ENCODE peak calls at places on chromosomes 1 and 21, in eight cellular contexts. One of them, this sample, is unnamed. For H3K27me3, the result is how much of the 10 kb centered on the place peaks cover.

GRCh38 chr1:7956218-7957032 is 5.1 kb upstream of the PARK7 start:
- DNase-seq in upper lobe of left lung: no peak
- DNase-seq in MM.1S: no peak
- DNase-seq in Karpas-422: no peak
- DNase-seq in GM23338: no peak
- DNase-seq in A673: no peak
- DNase-seq in ovary: no peak
- DNase-seq in right lobe of liver: no peak
- DNase-seq in this sample: no peak

GRCh38 chr1:115040501-115040900 is 10.9 kb downstream of the TSHB start:
- DNase-seq in upper lobe of left lung: no peak
- DNase-seq in MM.1S: no peak
- DNase-seq in Karpas-422: no peak
- DNase-seq in GM23338: peak
- DNase-seq in A673: no peak
- DNase-seq in ovary: no peak
- DNase-seq in right lobe of liver: no peak
- DNase-seq in this sample: no peak

GRCh38 chr1:243343970-243344749 is 88.3 kb downstream of the SDCCAG8 start:
- DNase-seq in upper lobe of left lung: no peak
- DNase-seq in MM.1S: peak
- DNase-seq in Karpas-422: peak
- DNase-seq in GM23338: peak
- DNase-seq in A673: peak
- DNase-seq in ovary: no peak
- DNase-seq in right lobe of liver: no peak
- DNase-seq in this sample: peak

GRCh38 chr1:14977338-14977931 is 176.1 kb upstream of the TMEM51 start:
- DNase-seq in upper lobe of left lung: no peak
- DNase-seq in MM.1S: no peak
- DNase-seq in Karpas-422: no peak
- DNase-seq in GM23338: no peak
- DNase-seq in A673: no peak
- DNase-seq in ovary: no peak
- DNase-seq in right lobe of liver: no peak
- DNase-seq in this sample: no peak

GRCh38 chr1:100448371-100448770 is 89.6 kb upstream of the GPR88 start:
- DNase-seq in upper lobe of left lung: no peak
- DNase-seq in MM.1S: no peak
- DNase-seq in Karpas-422: no peak
- DNase-seq in GM23338: no peak
- DNase-seq in A673: no peak
- DNase-seq in ovary: no peak
- DNase-seq in right lobe of liver: peak
- DNase-seq in this sample: no peak

GRCh38 chr1:48793863-48794262 is 17.2 kb upstream of the BEND5 start:
- DNase-seq in upper lobe of left lung: no peak
- DNase-seq in MM.1S: peak
- DNase-seq in Karpas-422: peak
- DNase-seq in GM23338: peak
- DNase-seq in A673: no peak
- DNase-seq in ovary: no peak
- DNase-seq in right lobe of liver: no peak
- DNase-seq in this sample: no peak

GRCh38 chr1:167344112-167344511 is 123.4 kb downstream of the POU2F1 start:
- DNase-seq in upper lobe of left lung: no peak
- DNase-seq in MM.1S: no peak
- DNase-seq in Karpas-422: no peak
- DNase-seq in GM23338: no peak
- DNase-seq in A673: no peak
- DNase-seq in ovary: no peak
- DNase-seq in right lobe of liver: no peak
- DNase-seq in this sample: no peak

GRCh38 chr1:15616704-15617172 is 520 bp upstream of the DDI2 start:
- DNase-seq in upper lobe of left lung: no peak
- DNase-seq in MM.1S: no peak
- DNase-seq in Karpas-422: no peak
- DNase-seq in GM23338: peak
- DNase-seq in A673: no peak
- DNase-seq in ovary: peak
- DNase-seq in right lobe of liver: no peak
- DNase-seq in this sample: no peak

GRCh38 chr1:171780583-171781166 is 785 bp upstream of the METTL13 start:
- DNase-seq in upper lobe of left lung: no peak
- DNase-seq in MM.1S: peak
- DNase-seq in Karpas-422: no peak
- DNase-seq in GM23338: no peak
- DNase-seq in A673: no peak
- DNase-seq in ovary: no peak
- DNase-seq in right lobe of liver: no peak
- DNase-seq in this sample: no peak

GRCh38 chr1:64282353-64282752 is 78.9 kb downstream of the UBE2U start:
- DNase-seq in upper lobe of left lung: no peak
- DNase-seq in MM.1S: no peak
- DNase-seq in Karpas-422: no peak
- DNase-seq in GM23338: no peak
- DNase-seq in A673: peak
- DNase-seq in ovary: no peak
- DNase-seq in right lobe of liver: no peak
- DNase-seq in this sample: no peak

GRCh38 chr1:218547901-218548730 is 203.0 kb downstream of the TGFB2 start:
- DNase-seq in upper lobe of left lung: no peak
- DNase-seq in MM.1S: no peak
- DNase-seq in Karpas-422: no peak
- DNase-seq in GM23338: no peak
- DNase-seq in A673: no peak
- DNase-seq in ovary: no peak
- DNase-seq in right lobe of liver: no peak
- DNase-seq in this sample: no peak

GRCh38 chr1:201399352-201400126 is 415 bp upstream of the LAD1 start:
- DNase-seq in upper lobe of left lung: peak
- DNase-seq in MM.1S: no peak
- DNase-seq in Karpas-422: no peak
- DNase-seq in GM23338: peak
- DNase-seq in A673: no peak
- DNase-seq in ovary: no peak
- DNase-seq in right lobe of liver: peak
- DNase-seq in this sample: no peak

GRCh38 chr1:106755682-106756406 is 300.6 kb upstream of the PRMT6 start:
- DNase-seq in upper lobe of left lung: no peak
- DNase-seq in MM.1S: no peak
- DNase-seq in Karpas-422: no peak
- DNase-seq in GM23338: no peak
- DNase-seq in A673: no peak
- DNase-seq in ovary: no peak
- DNase-seq in right lobe of liver: no peak
- DNase-seq in this sample: no peak

GRCh38 chr1:3821004-3821933 is 25.0 kb upstream of the LRRC47 start:
- DNase-seq in upper lobe of left lung: no peak
- DNase-seq in MM.1S: no peak
- DNase-seq in Karpas-422: no peak
- DNase-seq in GM23338: no peak
- DNase-seq in A673: peak
- DNase-seq in ovary: no peak
- DNase-seq in right lobe of liver: peak
- DNase-seq in this sample: no peak

GRCh38 chr1:84259376-84259775 is 42.1 kb upstream of the SAMD13 start:
- DNase-seq in upper lobe of left lung: no peak
- DNase-seq in MM.1S: no peak
- DNase-seq in Karpas-422: peak
- DNase-seq in GM23338: no peak
- DNase-seq in A673: peak
- DNase-seq in ovary: no peak
- DNase-seq in right lobe of liver: no peak
- DNase-seq in this sample: no peak

GRCh38 chr1:10791117-10791951 is 5.1 kb downstream of the CASZ1 start:
- DNase-seq in upper lobe of left lung: no peak
- DNase-seq in MM.1S: no peak
- DNase-seq in Karpas-422: no peak
- DNase-seq in GM23338: no peak
- DNase-seq in A673: no peak
- DNase-seq in ovary: no peak
- DNase-seq in right lobe of liver: no peak
- DNase-seq in this sample: no peak

GRCh38 chr1:10795305-10796021 is 983 bp downstream of the CASZ1 start:
- DNase-seq in upper lobe of left lung: peak
- DNase-seq in MM.1S: no peak
- DNase-seq in Karpas-422: no peak
- DNase-seq in GM23338: peak
- DNase-seq in A673: peak
- DNase-seq in ovary: no peak
- DNase-seq in right lobe of liver: peak
- DNase-seq in this sample: peak

GRCh38 chr1:10794724-10795304 is 1.6 kb downstream of the CASZ1 start:
- DNase-seq in upper lobe of left lung: no peak
- DNase-seq in MM.1S: no peak
- DNase-seq in Karpas-422: no peak
- DNase-seq in GM23338: peak
- DNase-seq in A673: peak
- DNase-seq in ovary: no peak
- DNase-seq in right lobe of liver: peak
- DNase-seq in this sample: no peak

GRCh38 chr1:10790155-10790707 is 6.2 kb downstream of the CASZ1 start:
- DNase-seq in upper lobe of left lung: no peak
- DNase-seq in MM.1S: no peak
- DNase-seq in Karpas-422: no peak
- DNase-seq in GM23338: no peak
- DNase-seq in A673: no peak
- DNase-seq in ovary: no peak
- DNase-seq in right lobe of liver: no peak
- DNase-seq in this sample: no peak

DNA sequence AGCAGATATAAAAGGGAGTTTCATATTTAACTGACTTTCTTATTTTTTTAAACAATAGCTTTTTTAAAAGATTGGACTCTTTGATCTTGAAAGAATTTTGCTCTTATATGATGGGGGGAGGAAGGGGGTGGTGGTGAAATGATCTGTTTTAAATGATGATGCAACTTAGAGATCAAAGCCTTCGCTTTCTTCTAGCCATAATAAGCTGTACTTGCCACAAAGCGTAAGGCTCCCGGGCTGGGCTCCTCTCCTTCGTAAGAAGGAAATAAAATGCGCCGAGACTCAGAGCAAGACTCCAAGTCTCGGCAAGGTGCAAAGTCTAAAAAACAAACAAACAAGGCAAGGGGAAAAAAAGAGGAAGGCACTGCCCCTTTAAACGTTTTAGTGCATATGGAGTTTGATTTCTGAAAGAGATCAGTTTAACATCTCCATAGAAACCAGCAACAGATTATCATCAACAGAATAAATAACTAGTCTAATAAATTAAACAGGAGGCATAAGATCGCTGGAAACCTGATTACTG is 3.3 kb downstream of the CASZ1 start:
- DNase-seq in upper lobe of left lung: no peak
- DNase-seq in MM.1S: no peak
- DNase-seq in Karpas-422: no peak
- DNase-seq in GM23338: peak
- DNase-seq in A673: peak
- DNase-seq in ovary: no peak
- DNase-seq in right lobe of liver: no peak
- DNase-seq in this sample: no peak
- H3K27me3 ChIP-seq in upper lobe of left lung: under half
- H3K27me3 ChIP-seq in MM.1S: half or more
- H3K27me3 ChIP-seq in Karpas-422: under half
- H3K27me3 ChIP-seq in GM23338: half or more
- H3K27me3 ChIP-seq in A673: under half
- H3K27me3 ChIP-seq in ovary: under half
- H3K27me3 ChIP-seq in right lobe of liver: under half
- H3K27me3 ChIP-seq in this sample: under half

GRCh38 chr1:9058465-9058864 is 11.0 kb downstream of the SLC2A5 start:
- DNase-seq in upper lobe of left lung: no peak
- DNase-seq in MM.1S: no peak
- DNase-seq in Karpas-422: no peak
- DNase-seq in GM23338: no peak
- DNase-seq in A673: no peak
- DNase-seq in ovary: no peak
- DNase-seq in right lobe of liver: no peak
- DNase-seq in this sample: no peak

GRCh38 chr1:9059944-9060744 is 9.3 kb downstream of the SLC2A5 start:
- DNase-seq in upper lobe of left lung: no peak
- DNase-seq in MM.1S: no peak
- DNase-seq in Karpas-422: no peak
- DNase-seq in GM23338: no peak
- DNase-seq in A673: no peak
- DNase-seq in ovary: no peak
- DNase-seq in right lobe of liver: no peak
- DNase-seq in this sample: no peak

GRCh38 chr1:9061949-9062555 is 7.4 kb downstream of the SLC2A5 start:
- DNase-seq in upper lobe of left lung: no peak
- DNase-seq in MM.1S: no peak
- DNase-seq in Karpas-422: no peak
- DNase-seq in GM23338: no peak
- DNase-seq in A673: no peak
- DNase-seq in ovary: no peak
- DNase-seq in right lobe of liver: no peak
- DNase-seq in this sample: no peak

GRCh38 chr1:9062846-9063245 is 6.6 kb downstream of the SLC2A5 start:
- DNase-seq in upper lobe of left lung: no peak
- DNase-seq in MM.1S: no peak
- DNase-seq in Karpas-422: peak
- DNase-seq in GM23338: no peak
- DNase-seq in A673: no peak
- DNase-seq in ovary: no peak
- DNase-seq in right lobe of liver: no peak
- DNase-seq in this sample: no peak

GRCh38 chr1:9061252-9061948 is 8.0 kb downstream of the SLC2A5 start:
- DNase-seq in upper lobe of left lung: peak
- DNase-seq in MM.1S: no peak
- DNase-seq in Karpas-422: peak
- DNase-seq in GM23338: no peak
- DNase-seq in A673: no peak
- DNase-seq in ovary: no peak
- DNase-seq in right lobe of liver: no peak
- DNase-seq in this sample: no peak
- H3K27ac ChIP-seq in upper lobe of left lung: peak
- H3K27ac ChIP-seq in MM.1S: no peak
- H3K27ac ChIP-seq in Karpas-422: no peak
- H3K27ac ChIP-seq in GM23338: no peak
- H3K27ac ChIP-seq in A673: no peak
- H3K27ac ChIP-seq in ovary: no peak
- H3K27ac ChIP-seq in right lobe of liver: no peak
- H3K27ac ChIP-seq in this sample: no peak

DNA sequence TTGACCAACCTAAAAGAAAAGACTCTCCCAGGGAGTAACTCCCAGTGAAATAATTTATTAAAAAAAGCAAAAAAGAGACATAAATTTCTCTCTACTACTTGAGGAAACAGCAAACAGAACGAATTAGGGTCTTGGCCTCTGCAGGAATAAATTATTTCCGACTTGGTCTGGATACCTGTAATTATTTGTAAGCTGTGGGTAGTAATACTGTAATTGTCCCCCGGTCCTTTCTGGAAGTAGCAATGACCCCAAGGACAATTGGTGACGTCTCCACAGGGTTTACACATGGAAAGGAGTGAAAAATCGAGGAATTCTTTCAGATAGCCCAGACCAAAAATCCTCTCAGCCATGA is 3.7 kb upstream of the SIM2 start:
- DNase-seq in upper lobe of left lung: no peak
- DNase-seq in MM.1S: no peak
- DNase-seq in Karpas-422: no peak
- DNase-seq in GM23338: no peak
- DNase-seq in A673: no peak
- DNase-seq in ovary: no peak
- DNase-seq in right lobe of liver: no peak
- DNase-seq in this sample: no peak
- H3K27me3 ChIP-seq in upper lobe of left lung: under half
- H3K27me3 ChIP-seq in MM.1S: half or more
- H3K27me3 ChIP-seq in Karpas-422: under half
- H3K27me3 ChIP-seq in GM23338: half or more
- H3K27me3 ChIP-seq in A673: under half
- H3K27me3 ChIP-seq in ovary: under half
- H3K27me3 ChIP-seq in right lobe of liver: half or more
- H3K27me3 ChIP-seq in this sample: half or more

GRCh38 chr1:183267646-183268431 is 81.8 kb downstream of the LAMC2 start:
- DNase-seq in upper lobe of left lung: no peak
- DNase-seq in MM.1S: no peak
- DNase-seq in Karpas-422: no peak
- DNase-seq in GM23338: no peak
- DNase-seq in A673: no peak
- DNase-seq in ovary: no peak
- DNase-seq in right lobe of liver: no peak
- DNase-seq in this sample: peak
- H3K27ac ChIP-seq in upper lobe of left lung: no peak
- H3K27ac ChIP-seq in MM.1S: no peak
- H3K27ac ChIP-seq in Karpas-422: no peak
- H3K27ac ChIP-seq in GM23338: no peak
- H3K27ac ChIP-seq in A673: no peak
- H3K27ac ChIP-seq in ovary: no peak
- H3K27ac ChIP-seq in right lobe of liver: no peak
- H3K27ac ChIP-seq in this sample: no peak

This sample was measured in endothelial cell of umbilical vein.